ENCODE peak calls at places on chromosomes 16 and 17, in eight cellular contexts. J is CD8-positive, alpha-beta memory T cell; W is GM23248; N is GM04504; C is activated naive CD4-positive, alpha-beta T cell treated with Interleukin-2 at 50 U/mL for 16 hours; B is Caco-2; L is renal cortical epithelial cell; Z is heart left ventricle. D is an unnamed sample.

GRCh38 chr16:66434619-66435430 is 7.7 kb downstream of the BEAN1 start:
- DNase-seq in J (no peak), W (no peak), N (no peak), C (no peak), B (no peak), L (no peak), Z (no peak), D (no peak)

GRCh38 chr17:3794890-3795757 is 5.9 kb downstream of the ITGAE start:
- DNase-seq in J (peak; percentile 68), W (peak; percentile 63), N (no peak), C (peak; percentile 42), B (no peak), L (peak; percentile 77), Z (no peak), D (no peak)

GRCh38 chr17:41519501-41520224 is 973 bp upstream of the KRT15 start:
- DNase-seq in J (no peak), W (no peak), N (no peak), C (no peak), B (no peak), L (no peak), Z (no peak), D (no peak)

GRCh38 chr16:76729525-76729924 is 452.3 kb downstream of the CNTNAP4 start:
- DNase-seq in J (no peak), W (no peak), N (no peak), C (no peak), B (peak; percentile 26), L (peak; percentile 82), Z (no peak), D (no peak)

GRCh38 chr16:13936596-13937081 is 16.7 kb downstream of the ERCC4 start:
- DNase-seq in J (no peak), W (peak; percentile 73), N (peak; percentile 32), C (no peak), B (no peak), L (peak; percentile 83), Z (no peak), D (no peak)

GRCh38 chr16:10504404-10504885 is 76.0 kb downstream of the EMP2 start:
- DNase-seq in J (no peak), W (no peak), N (no peak), C (no peak), B (no peak), L (peak; percentile 4), Z (no peak), D (no peak)

GRCh38 chr17:9928601-9929341 is 23.7 kb upstream of the RCVRN start:
- DNase-seq in J (no peak), W (peak; percentile 69), N (peak; percentile 47), C (no peak), B (peak; percentile 31), L (peak; percentile 51), Z (no peak), D (no peak)

GRCh38 chr16:86575754-86576557 is 2.4 kb upstream of the FOXL1 start:
- DNase-seq in J (peak; percentile 17), W (peak; percentile 98), N (peak; percentile 73), C (peak; percentile 43), B (peak; percentile 92), L (peak; percentile 86), Z (peak; percentile 81), D (peak; percentile 47)

GRCh38 chr17:5838661-5839300 is 231.4 kb upstream of the WSCD1 start:
- DNase-seq in J (no peak), W (no peak), N (no peak), C (no peak), B (no peak), L (no peak), Z (no peak), D (no peak)

GRCh38 chr16:66376114-66376513 is 9.6 kb downstream of the CDH5 start:
- DNase-seq in J (no peak), W (no peak), N (no peak), C (no peak), B (no peak), L (no peak), Z (no peak), D (no peak)

GRCh38 chr17:27379863-27380533 is 76.2 kb upstream of the KSR1 start:
- DNase-seq in J (no peak), W (peak; percentile 75), N (peak; percentile 23), C (no peak), B (no peak), L (peak; percentile 43), Z (peak; percentile 82), D (peak; percentile 43)

GRCh38 chr17:44065668-44066203 is 735 bp downstream of the LSM12 start:
- DNase-seq in J (no peak), W (peak; percentile 53), N (no peak), C (peak; percentile 16), B (no peak), L (no peak), Z (no peak), D (no peak)

GRCh38 chr16:1059310-1059709 is 13.2 kb upstream of the SSTR5 start:
- DNase-seq in J (no peak), W (no peak), N (no peak), C (no peak), B (no peak), L (no peak), Z (no peak), D (no peak)

GRCh38 chr16:56736476-56736875 is 6.5 kb downstream of the NUP93 start:
- DNase-seq in J (no peak), W (no peak), N (no peak), C (no peak), B (no peak), L (no peak), Z (no peak), D (no peak)

GRCh38 chr17:75830168-75831031 is 13.8 kb downstream of the UNC13D start:
- DNase-seq in J (no peak), W (peak; percentile 20), N (no peak), C (peak; percentile 39), B (peak; percentile 50), L (no peak), Z (no peak), D (peak; percentile 72)

GRCh38 chr17:12078791-12079190 is 58.1 kb downstream of the MAP2K4 start:
- DNase-seq in J (no peak), W (peak; percentile 71), N (peak; percentile 27), C (no peak), B (no peak), L (peak; percentile 67), Z (no peak), D (no peak)

GRCh38 chr17:17036520-17036998 is 5.7 kb upstream of the MPRIP start:
- DNase-seq in J (no peak), W (peak; percentile 43), N (no peak), C (no peak), B (no peak), L (no peak), Z (no peak), D (no peak)

GRCh38 chr17:42872251-42872965 is 21.4 kb downstream of the AOC3 start:
- DNase-seq in J (no peak), W (no peak), N (no peak), C (no peak), B (no peak), L (peak; percentile 36), Z (no peak), D (no peak)

GRCh38 chr17:13393841-13394710 is 207.7 kb downstream of the HS3ST3A1 start:
- DNase-seq in J (no peak), W (peak; percentile 97), N (peak; percentile 76), C (no peak), B (no peak), L (peak; percentile 56), Z (no peak), D (no peak)

GRCh38 chr17:13568746-13569739 is 32.7 kb downstream of the HS3ST3A1 start:
- DNase-seq in J (no peak), W (no peak), N (no peak), C (no peak), B (no peak), L (no peak), Z (no peak), D (no peak)

GRCh38 chr17:32971171-32971570 is 20.5 kb upstream of the SPACA3 start:
- DNase-seq in J (no peak), W (peak; percentile 34), N (no peak), C (peak; percentile 2), B (no peak), L (peak; percentile 26), Z (no peak), D (no peak)

GRCh38 chr17:80737106-80738019 is 192.7 kb downstream of the RPTOR start:
- DNase-seq in J (no peak), W (no peak), N (no peak), C (no peak), B (no peak), L (no peak), Z (no peak), D (no peak)

GRCh38 chr16:15781650-15782049 is 75.2 kb downstream of the MYH11 start:
- DNase-seq in J (no peak), W (no peak), N (no peak), C (no peak), B (no peak), L (no peak), Z (no peak), D (no peak)

GRCh38 chr17:2975469-2975958 is 87.9 kb downstream of the OR1D5 start:
- DNase-seq in J (no peak), W (no peak), N (no peak), C (no peak), B (peak; percentile 82), L (peak; percentile 62), Z (no peak), D (no peak)

GRCh38 chr17:81057079-81057730 is 22.3 kb downstream of the BAIAP2 start:
- DNase-seq in J (no peak), W (peak; percentile 51), N (no peak), C (no peak), B (peak; percentile 43), L (peak; percentile 50), Z (peak; percentile 55), D (peak; percentile 90)

GRCh38 chr16:20519231-20519630 is 56.9 kb downstream of the ACSM2B start:
- DNase-seq in J (no peak), W (no peak), N (no peak), C (no peak), B (no peak), L (no peak), Z (no peak), D (no peak)

GRCh38 chr17:74514632-74515035 is 16.6 kb downstream of the CD300LB start:
- DNase-seq in J (peak; percentile 32), W (peak; percentile 76), N (no peak), C (peak; percentile 14), B (no peak), L (no peak), Z (no peak), D (no peak)

GRCh38 chr16:47388705-47389104 is 72.2 kb downstream of the ITFG1 start:
- DNase-seq in J (no peak), W (no peak), N (no peak), C (no peak), B (no peak), L (no peak), Z (no peak), D (no peak)

GRCh38 chr17:7004398-7005253 is 7.8 kb upstream of the RNASEK start:
- DNase-seq in J (no peak), W (peak; percentile 74), N (peak; percentile 32), C (peak; percentile 7), B (peak; percentile 62), L (peak; percentile 49), Z (no peak), D (no peak)

GRCh38 chr17:1617620-1618174 is 10.9 kb downstream of the SLC43A2 start:
- DNase-seq in J (no peak), W (peak; percentile 94), N (peak; percentile 56), C (no peak), B (no peak), L (peak; percentile 83), Z (no peak), D (peak; percentile 86)

D was measured in left colon.